ENCODE peak calls at places on chromosomes 3 and 15, in eight cellular contexts. A is stimulated activated CD4-positive, alpha-beta T cell treated with anti-CD3 and anti-CD28 coated beads, TNF-alpha, amount 100 ng/mL, for 4 hours; S is GM12864; D is activated naive CD4-positive, alpha-beta T cell treated with Interleukin-2 at 50 U/mL for 16 hours; E is NCI-H345; H is thoracic aorta; V is left ventricle myocardium inferior; R is CD4-positive, alpha-beta T cell. W is an unnamed sample.

GRCh38 chr3:126423191-126424038 is 28.7 kb downstream of the CFAP100 start:
- DNase-seq in A (no peak), S (no peak), D (no peak), E (no peak), H (no peak), V (no peak), R (no peak), W (peak; percentile 80)

GRCh38 chr3:183533410-183534132 is 21.9 kb downstream of the KLHL6 start:
- DNase-seq in A (no peak), S (no peak), D (no peak), E (no peak), H (no peak), V (no peak), R (no peak), W (no peak)

GRCh38 chr3:110493752-110494151 is 577.9 kb upstream of the NECTIN3 start:
- DNase-seq in A (no peak), S (no peak), D (no peak), E (no peak), H (no peak), V (no peak), R (no peak), W (no peak)

GRCh38 chr3:114442251-114442650 is 148.4 kb downstream of the TIGIT start:
- DNase-seq in A (no peak), S (no peak), D (no peak), E (no peak), H (no peak), V (no peak), R (no peak), W (no peak)

GRCh38 chr15:58543664-58544335 is 112.0 kb downstream of the LIPC start:
- DNase-seq in A (no peak), S (no peak), D (no peak), E (no peak), H (no peak), V (no peak), R (no peak), W (no peak)

GRCh38 chr3:98921957-98922356 is 20.5 kb upstream of the DCBLD2 start:
- DNase-seq in A (no peak), S (no peak), D (no peak), E (no peak), H (no peak), V (no peak), R (no peak), W (no peak)

GRCh38 chr3:75334299-75334698 is 329.8 kb upstream of the FRG2C start:
- DNase-seq in A (no peak), S (no peak), D (no peak), E (no peak), H (no peak), V (no peak), R (no peak), W (no peak)

GRCh38 chr3:151085889-151086483 is 522 bp downstream of the MED12L start:
- DNase-seq in A (no peak), S (no peak), D (peak; percentile 7), E (peak; percentile 32), H (no peak), V (no peak), R (no peak), W (no peak)

GRCh38 chr3:52910823-52911222 is 13.5 kb upstream of the STIMATE start:
- DNase-seq in A (no peak), S (no peak), D (no peak), E (no peak), H (no peak), V (no peak), R (no peak), W (no peak)

GRCh38 chr15:36126194-36126593 is 453.2 kb upstream of the CDIN1 start:
- DNase-seq in A (no peak), S (no peak), D (no peak), E (no peak), H (no peak), V (no peak), R (no peak), W (no peak)

GRCh38 chr3:133040696-133041523 is 2.7 kb downstream of the TMEM108 start:
- DNase-seq in A (no peak), S (peak; percentile 16), D (no peak), E (peak; percentile 73), H (peak; percentile 16), V (peak; percentile 54), R (no peak), W (peak; percentile 89)

GRCh38 chr15:48388017-48388936 is 57.0 kb downstream of the DUT start:
- DNase-seq in A (no peak), S (no peak), D (no peak), E (no peak), H (no peak), V (no peak), R (no peak), W (no peak)

GRCh38 chr3:156816091-156816793 is 9.9 kb upstream of the LEKR1 start:
- DNase-seq in A (no peak), S (no peak), D (peak; percentile 48), E (no peak), H (no peak), V (peak; percentile 25), R (no peak), W (no peak)

GRCh38 chr15:77584201-77584600 is 48.5 kb downstream of the LINGO1 start:
- DNase-seq in A (no peak), S (no peak), D (no peak), E (no peak), H (no peak), V (no peak), R (no peak), W (no peak)

GRCh38 chr15:73989001-73989798 is 2.9 kb downstream of the STOML1 start:
- DNase-seq in A (no peak), S (no peak), D (no peak), E (no peak), H (no peak), V (no peak), R (no peak), W (peak; percentile 76)

GRCh38 chr3:9898467-9899229 is 4.0 kb upstream of the IL17RE start:
- DNase-seq in A (no peak), S (no peak), D (no peak), E (no peak), H (no peak), V (no peak), R (no peak), W (no peak)

GRCh38 chr15:65980824-65981456 is 111.6 kb downstream of the RAB11A start:
- DNase-seq in A (no peak), S (no peak), D (peak; percentile 8), E (no peak), H (no peak), V (peak; percentile 36), R (no peak), W (no peak)

GRCh38 chr15:59166156-59166555 is 40.5 kb upstream of the LDHAL6B start:
- DNase-seq in A (no peak), S (no peak), D (no peak), E (no peak), H (no peak), V (no peak), R (no peak), W (no peak)

GRCh38 chr3:113374078-113374477 is 67.2 kb downstream of the CFAP44 start:
- DNase-seq in A (no peak), S (no peak), D (no peak), E (no peak), H (no peak), V (no peak), R (no peak), W (no peak)

GRCh38 chr15:53716909-53717878 is 42.3 kb downstream of the WDR72 start:
- DNase-seq in A (no peak), S (no peak), D (no peak), E (peak; percentile 36), H (no peak), V (no peak), R (no peak), W (no peak)